ENCODE peak calls at places on chromosome 16, in five cellular contexts. O is mesendoderm, I is neural progenitor cell, P is endothelial cell of umbilical vein, E is colonic mucosa. Q is an unnamed sample. For H3K4me1, the result is how much of the 10 kb centered on the place peaks cover.

GRCh38 chr16:50448522-50448921 is 79.7 kb upstream of the BRD7 start:
- DNase-seq in O (peak), P (no peak), E (no peak), I (peak), Q (no peak)

GRCh38 chr16:337437-337836 is 15.1 kb downstream of the AXIN1 start:
- DNase-seq in E (no peak), O (no peak), P (no peak), I (no peak), Q (no peak)

GRCh38 chr16:3945751-3946603 is 65.5 kb upstream of the CREBBP start:
- DNase-seq in O (peak), P (peak), I (no peak), E (no peak), Q (peak)

GRCh38 chr16:2032285-2033056 is 5.8 kb downstream of the NHERF2 start:
- DNase-seq in I (no peak), O (no peak), P (no peak), E (no peak), Q (peak)

GRCh38 chr16:83972256-83973008 is 4.4 kb downstream of the NECAB2 start:
- DNase-seq in I (no peak), O (no peak), P (no peak), E (no peak), Q (no peak)

GRCh38 chr16:75794426-75794825 is 68.1 kb upstream of the CPHXL start:
- DNase-seq in E (no peak), O (no peak), P (no peak), I (no peak), Q (no peak)

GRCh38 chr16:5678371-5678770 is 580.8 kb upstream of the EEF2KMT start:
- DNase-seq in P (no peak), O (peak), I (peak), E (no peak), Q (no peak)

GRCh38 chr16:5379948-5380347 is 282.4 kb upstream of the EEF2KMT start:
- DNase-seq in I (no peak), O (no peak), E (no peak), P (no peak), Q (no peak)

GRCh38 chr16:626787-627457 is 3.9 kb upstream of the WFIKKN1 start:
- DNase-seq in O (peak), I (no peak), E (no peak), P (peak), Q (peak)

GRCh38 chr16:73152731-73153130 is 104.8 kb upstream of the ZFHX3 start:
- DNase-seq in O (peak), P (no peak), I (peak), E (no peak), Q (no peak)

GRCh38 chr16:77788196-77789084 is at the start of gene VAT1L:
- DNase-seq in P (peak), O (peak), I (peak), E (peak), Q (peak)

GRCh38 chr16:35188288-35189155 is 1729.1 kb downstream of the TP53TG3F start:
- DNase-seq in O (peak), E (no peak), I (no peak), P (no peak), Q (no peak)

GRCh38 chr16:83992624-83993023 is 24.6 kb downstream of the NECAB2 start:
- DNase-seq in P (no peak), E (no peak), O (no peak), I (no peak), Q (peak)

GRCh38 chr16:11412965-11413887 is 68.0 kb downstream of the RMI2 start:
- DNase-seq in E (no peak), I (no peak), P (no peak), O (no peak), Q (no peak)

GRCh38 chr16:29804455-29805231 is 1.7 kb upstream of the MAZ start:
- DNase-seq in E (peak), P (peak), I (peak), O (peak), Q (peak)

GRCh38 chr16:20952144-20952797 is 51.7 kb downstream of the LYRM1 start:
- DNase-seq in O (peak), E (no peak), P (no peak), I (no peak), Q (no peak)

GRCh38 chr16:68068926-68069325 is 16.2 kb upstream of the NFATC3 start:
- DNase-seq in P (no peak), O (no peak), I (no peak), E (no peak), Q (no peak)
- H3K4me1 ChIP-seq in P (under half), O (under half), I (under half), E (under half), Q (half or more)

GRCh38 chr16:82382521-82382920 is 212.5 kb upstream of the MPHOSPH6 start:
- DNase-seq in I (no peak), P (no peak), E (no peak), O (no peak), Q (no peak)
- H3K9ac ChIP-seq in I (no peak), P (no peak), E (no peak), O (no peak), Q (no peak)

GRCh38 chr16:9134739-9135138 is 43.3 kb downstream of the HAPSTR1 start:
- DNase-seq in E (peak), I (peak), P (peak), O (peak), Q (peak)

GRCh38 chr16:9138021-9138680 is 46.7 kb downstream of the HAPSTR1 start:
- DNase-seq in I (no peak), E (no peak), P (no peak), O (peak), Q (no peak)

GRCh38 chr16:9135797-9136196 is 44.4 kb downstream of the HAPSTR1 start:
- DNase-seq in P (no peak), I (no peak), O (no peak), E (no peak), Q (no peak)

GRCh38 chr16:9136596-9136995 is 45.2 kb downstream of the HAPSTR1 start:
- DNase-seq in P (no peak), O (no peak), I (no peak), E (no peak), Q (no peak)

GRCh38 chr16:9134306-9134705 is 42.9 kb downstream of the HAPSTR1 start:
- DNase-seq in I (no peak), O (no peak), E (no peak), P (no peak), Q (no peak)
- H3K4me1 ChIP-seq in I (under half), O (under half), E (under half), P (under half), Q (under half)

GRCh38 chr16:56669005-56669839 is at the start of gene MT1H:
- DNase-seq in P (no peak), E (peak), O (no peak), I (no peak), Q (no peak)
- H3K9ac ChIP-seq in P (no peak), E (peak), O (no peak), I (no peak), Q (no peak)

DNA sequence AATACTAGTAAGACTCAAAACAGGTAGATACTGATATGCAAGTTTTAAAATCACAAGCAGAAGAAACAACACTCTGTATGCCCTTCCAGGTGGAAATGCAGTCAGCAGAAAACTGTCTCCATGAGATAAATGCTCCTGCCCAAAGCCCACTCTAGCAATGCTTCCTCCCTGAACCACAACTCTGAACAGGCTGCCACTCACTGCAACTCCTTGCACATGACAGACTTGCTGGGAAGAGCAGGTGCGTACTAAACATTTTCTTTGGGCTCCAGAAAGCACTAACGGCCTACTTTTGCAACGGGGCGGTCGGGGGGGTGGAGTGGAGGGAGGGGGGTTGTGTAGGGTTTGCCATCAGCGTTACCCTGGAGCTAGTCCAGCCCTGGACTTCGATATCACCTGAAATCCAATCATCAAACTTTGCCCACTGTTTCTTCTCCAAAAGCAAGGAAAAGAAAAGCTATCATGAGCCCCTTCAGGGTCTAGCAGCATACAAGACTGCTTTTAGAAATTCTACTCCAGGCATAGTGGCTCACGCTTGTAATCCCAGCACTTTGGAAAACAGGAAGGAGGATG is 46.1 kb downstream of the ANKRD11 start:
- DNase-seq in P (no peak), E (no peak), O (no peak), I (no peak), Q (no peak)
- H3K4me1 ChIP-seq in P (under half), E (under half), O (under half), I (under half), Q (half or more)

DNA sequence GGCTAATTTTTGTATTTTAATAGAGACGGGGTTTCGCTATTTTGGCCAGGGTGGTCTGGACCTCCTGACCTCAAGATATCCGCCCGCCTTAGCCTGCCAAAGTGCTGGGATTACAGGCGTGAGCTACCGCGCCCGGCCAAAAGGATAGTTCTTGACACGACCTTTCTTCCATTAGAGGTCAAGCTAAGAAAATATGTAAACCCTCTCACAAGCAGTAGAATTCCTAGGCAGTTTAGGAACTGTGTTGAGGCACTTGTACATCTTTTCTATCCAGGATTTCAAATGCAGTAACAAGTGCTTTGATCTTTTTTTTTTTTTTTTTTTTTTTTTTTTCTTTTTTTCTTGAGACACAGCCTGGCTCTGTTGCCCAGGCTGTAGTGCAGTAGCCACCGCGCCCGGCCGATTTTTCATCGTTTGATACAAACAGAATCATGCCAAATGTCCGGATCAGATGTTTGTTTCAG is 1.4 kb upstream of the ARL6IP1 start:
- DNase-seq in P (no peak), O (no peak), I (no peak), E (no peak), Q (no peak)
- H3K9ac ChIP-seq in P (no peak), O (no peak), I (no peak), E (no peak), Q (no peak)

DNA sequence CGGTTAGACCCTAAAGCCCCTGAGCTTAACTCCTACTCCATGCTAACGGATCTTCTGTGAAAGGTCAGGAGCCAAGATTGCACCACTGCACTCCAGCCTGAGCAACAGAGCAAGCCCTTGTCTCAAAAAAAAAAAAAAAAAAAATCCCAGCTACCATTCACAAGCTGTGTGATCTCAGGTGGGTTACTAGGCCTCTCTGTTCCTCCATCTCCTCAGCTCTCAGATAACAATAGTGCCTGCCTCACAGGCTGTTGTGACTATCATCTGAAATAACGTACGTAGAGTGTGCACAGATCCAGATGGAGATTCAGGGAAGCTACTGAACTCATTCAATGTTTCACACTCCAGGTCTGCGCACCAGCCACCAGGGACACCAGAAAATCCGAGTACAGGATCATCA is 57.8 kb downstream of the C16orf95 start:
- DNase-seq in I (no peak), P (no peak), E (no peak), O (no peak), Q (no peak)
- H3K4me1 ChIP-seq in I (under half), P (under half), E (under half), O (under half), Q (under half)

GRCh38 chr16:52547001-52547833 is at the start of gene TOX3:
- DNase-seq in E (peak), P (no peak), I (peak), O (peak), Q (no peak)
- H3K9ac ChIP-seq in E (peak), P (no peak), I (peak), O (peak), Q (no peak)

GRCh38 chr16:24974859-24975258 is 40.3 kb downstream of the ARHGAP17 start:
- DNase-seq in O (no peak), E (no peak), I (no peak), P (no peak), Q (no peak)

GRCh38 chr16:24973771-24974461 is 41.3 kb downstream of the ARHGAP17 start:
- DNase-seq in P (no peak), I (no peak), O (peak), E (no peak), Q (no peak)

GRCh38 chr16:24971718-24972117 is 43.5 kb downstream of the ARHGAP17 start:
- DNase-seq in I (no peak), E (no peak), P (no peak), O (no peak), Q (no peak)

GRCh38 chr16:24970708-24971107 is 44.5 kb downstream of the ARHGAP17 start:
- DNase-seq in E (no peak), P (no peak), O (no peak), I (no peak), Q (no peak)

DNA sequence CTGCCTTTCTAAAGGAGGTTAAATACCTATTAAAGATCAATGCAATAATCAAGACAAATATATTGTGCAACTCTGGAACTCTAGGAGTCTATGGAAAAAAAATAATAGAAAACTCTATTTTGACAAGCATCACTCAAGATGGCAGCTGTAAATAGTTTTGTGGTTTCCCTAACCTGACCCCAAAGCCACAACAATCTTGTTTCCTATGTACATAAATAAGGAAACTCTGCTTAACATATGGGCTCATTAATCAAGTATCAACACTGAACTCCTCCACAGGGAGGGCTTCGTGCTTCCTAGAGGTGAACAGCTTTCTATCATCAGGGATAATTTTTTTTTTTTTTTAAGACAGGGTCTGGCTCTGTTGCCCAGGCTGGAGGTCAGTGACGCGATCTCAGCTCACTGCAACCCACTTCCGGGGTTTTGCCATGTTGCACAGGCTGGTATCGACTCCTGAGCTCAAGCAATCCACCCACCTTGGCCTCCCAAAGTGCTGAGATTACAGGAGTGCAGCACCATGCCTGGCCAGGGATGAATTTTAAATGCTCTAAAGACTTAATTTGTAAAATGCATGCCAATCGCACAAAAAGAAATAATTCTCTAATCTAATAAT is 42.5 kb downstream of the ARHGAP17 start:
- DNase-seq in E (no peak), I (no peak), O (no peak), P (no peak), Q (no peak)
- H3K4me1 ChIP-seq in E (under half), I (under half), O (under half), P (under half), Q (under half)

Q was measured in adipocyte.